ENCODE peak calls at places on chromosomes 13 and 19, in five cellular contexts. N, C, Z, Y and V are unnamed samples. For H3K4me1 and H3K27me3, the result is how much of the 10 kb centered on the place peaks cover.

GRCh38 chr13:42047561-42048322 is 706 bp upstream of the DGKH start:
- DNase-seq in C (peak), N (no peak), Y (no peak), Z (peak), V (peak)

GRCh38 chr19:41882568-41883462 is at the start of gene ARHGEF1:
- DNase-seq in N (peak), C (peak), Y (no peak), Z (peak), V (no peak)

GRCh38 chr19:1668339-1669123 is 16.1 kb upstream of the TCF3 start:
- DNase-seq in Y (no peak), N (no peak), C (no peak), Z (peak), V (no peak)

GRCh38 chr19:13835791-13836723 is 40.8 kb downstream of the ZSWIM4 start:
- DNase-seq in N (peak), C (no peak), Z (no peak), Y (no peak), V (no peak)

GRCh38 chr13:112066624-112067004 is 335 bp upstream of the SOX1 start:
- DNase-seq in C (peak), Z (peak), N (no peak), Y (peak), V (peak)

GRCh38 chr13:24187185-24187584 is 26.7 kb downstream of the SPATA13 start:
- DNase-seq in Y (no peak), C (peak), N (no peak), Z (no peak), V (no peak)

GRCh38 chr13:49315756-49316481 is 68.2 kb downstream of the CDADC1 start:
- DNase-seq in Y (no peak), Z (no peak), N (no peak), C (no peak), V (no peak)

GRCh38 chr19:9014809-9015208 is 4.6 kb upstream of the MUC16 start:
- DNase-seq in N (no peak), Y (no peak), Z (no peak), C (no peak), V (no peak)

GRCh38 chr13:45615501-45616101 is at the start of gene ERICH6B:
- DNase-seq in N (no peak), Y (no peak), C (peak), Z (peak), V (peak)

GRCh38 chr19:16342002-16342715 is 17.5 kb downstream of the KLF2 start:
- DNase-seq in Y (no peak), N (no peak), C (peak), Z (no peak), V (no peak)

GRCh38 chr19:35051796-35052195 is 10.3 kb downstream of the HPN start:
- DNase-seq in Z (no peak), Y (no peak), C (no peak), N (no peak), V (no peak)

DNA sequence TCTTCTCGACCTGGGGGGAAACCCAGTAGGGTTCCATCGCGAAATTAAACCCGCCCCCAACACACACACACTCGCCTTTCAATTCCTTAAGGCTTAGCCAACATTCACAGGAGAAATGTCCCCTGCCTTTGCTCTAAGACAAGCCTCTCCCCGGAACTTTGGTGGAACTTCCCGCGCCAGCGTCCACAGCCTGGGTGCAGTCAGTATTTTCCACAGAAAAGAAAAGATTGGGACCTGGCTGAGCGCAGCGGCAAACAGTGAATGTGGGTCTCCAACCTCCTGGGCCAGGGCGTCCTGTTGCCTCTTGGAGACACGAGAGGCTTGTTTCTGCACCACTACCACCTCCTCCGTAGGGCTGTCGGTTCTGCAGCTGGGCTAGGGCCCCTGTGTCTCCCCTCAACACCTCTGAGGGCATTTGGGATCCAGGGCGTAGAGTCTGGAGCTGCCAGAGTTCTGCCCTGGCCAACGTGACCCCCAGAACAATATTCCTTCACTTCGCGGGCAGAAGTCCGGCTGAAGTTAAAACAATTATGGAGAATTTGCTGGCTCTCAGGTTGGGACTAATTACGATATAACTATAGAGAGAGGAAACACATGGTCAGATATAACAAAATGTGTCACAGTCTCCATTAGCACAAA is 3.3 kb downstream of the PDX1 start:
- DNase-seq in C (no peak), N (no peak), Y (no peak), Z (no peak), V (no peak)
- H3K4me1 ChIP-seq in C (under half), N (under half), Y (under half), Z (under half), V (under half)

GRCh38 chr13:52599037-52599852 is 43.0 kb upstream of the HNRNPA1L2 start:
- DNase-seq in C (peak), Z (peak), N (no peak), Y (no peak), V (peak)

GRCh38 chr13:52600666-52601065 is 41.6 kb upstream of the HNRNPA1L2 start:
- DNase-seq in Z (no peak), N (no peak), C (no peak), Y (no peak), V (peak)

GRCh38 chr13:52597676-52598075 is 44.6 kb upstream of the HNRNPA1L2 start:
- DNase-seq in Z (no peak), Y (no peak), N (no peak), C (no peak), V (no peak)

DNA sequence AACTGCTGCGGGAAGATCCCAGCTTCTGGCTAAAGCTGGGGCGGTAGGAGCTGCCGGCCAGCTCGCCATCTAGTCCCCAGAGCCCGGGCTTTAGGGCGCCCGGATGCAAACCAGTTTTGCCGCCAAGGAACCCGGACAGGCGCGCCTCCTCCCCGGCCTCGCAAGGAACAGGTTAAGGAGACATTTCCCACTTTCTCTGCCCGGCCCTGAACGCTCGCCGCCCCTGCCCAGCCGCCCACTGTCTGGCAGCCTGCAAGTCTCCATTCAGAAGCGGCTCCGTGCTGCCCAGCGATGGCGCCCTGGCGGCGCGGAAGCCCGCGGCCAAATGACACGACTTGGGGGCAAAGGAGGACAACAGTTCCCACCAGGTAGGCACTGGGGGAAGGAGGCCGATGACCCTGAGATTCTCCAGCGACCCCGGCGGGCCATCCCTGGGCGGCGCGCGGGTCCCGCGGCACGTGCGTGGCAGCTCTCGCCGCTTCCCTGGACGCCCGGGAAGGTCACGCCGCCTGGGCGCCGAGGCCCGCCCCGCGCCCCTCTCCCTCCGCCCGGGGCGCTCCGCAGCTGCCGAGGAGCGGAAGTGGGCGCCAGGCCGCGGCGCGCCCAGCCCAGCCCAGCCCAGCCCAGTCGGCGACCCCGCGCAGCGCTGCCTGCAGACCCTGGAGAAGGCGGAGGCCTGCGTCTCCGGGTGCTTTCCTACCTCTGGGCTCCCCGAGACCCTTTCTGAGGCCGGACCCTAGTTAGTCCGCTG is 42.2 kb upstream of the HNRNPA1L2 start:
- DNase-seq in Z (peak), C (peak), Y (no peak), N (no peak), V (peak)
- H3K4me3 ChIP-seq in Z (peak), C (peak), Y (peak), N (peak), V (peak)

GRCh38 chr13:109833940-109834339 is 47.6 kb upstream of the IRS2 start:
- DNase-seq in Z (no peak), N (no peak), Y (no peak), C (no peak), V (no peak)

GRCh38 chr13:109836629-109837607 is 50.5 kb upstream of the IRS2 start:
- DNase-seq in Y (no peak), Z (no peak), N (no peak), C (no peak), V (no peak)

GRCh38 chr13:109840201-109840892 is 54.0 kb upstream of the IRS2 start:
- DNase-seq in Z (peak), N (no peak), C (peak), Y (no peak), V (no peak)

GRCh38 chr13:109833071-109833470 is 46.7 kb upstream of the IRS2 start:
- DNase-seq in Y (no peak), C (no peak), N (no peak), Z (no peak), V (no peak)

GRCh38 chr13:109835321-109835720 is 48.9 kb upstream of the IRS2 start:
- DNase-seq in Z (no peak), C (no peak), N (no peak), Y (no peak), V (no peak)
- H3K27me3 ChIP-seq in Z (under half), C (under half), N (under half), Y (under half), V (under half)

DNA sequence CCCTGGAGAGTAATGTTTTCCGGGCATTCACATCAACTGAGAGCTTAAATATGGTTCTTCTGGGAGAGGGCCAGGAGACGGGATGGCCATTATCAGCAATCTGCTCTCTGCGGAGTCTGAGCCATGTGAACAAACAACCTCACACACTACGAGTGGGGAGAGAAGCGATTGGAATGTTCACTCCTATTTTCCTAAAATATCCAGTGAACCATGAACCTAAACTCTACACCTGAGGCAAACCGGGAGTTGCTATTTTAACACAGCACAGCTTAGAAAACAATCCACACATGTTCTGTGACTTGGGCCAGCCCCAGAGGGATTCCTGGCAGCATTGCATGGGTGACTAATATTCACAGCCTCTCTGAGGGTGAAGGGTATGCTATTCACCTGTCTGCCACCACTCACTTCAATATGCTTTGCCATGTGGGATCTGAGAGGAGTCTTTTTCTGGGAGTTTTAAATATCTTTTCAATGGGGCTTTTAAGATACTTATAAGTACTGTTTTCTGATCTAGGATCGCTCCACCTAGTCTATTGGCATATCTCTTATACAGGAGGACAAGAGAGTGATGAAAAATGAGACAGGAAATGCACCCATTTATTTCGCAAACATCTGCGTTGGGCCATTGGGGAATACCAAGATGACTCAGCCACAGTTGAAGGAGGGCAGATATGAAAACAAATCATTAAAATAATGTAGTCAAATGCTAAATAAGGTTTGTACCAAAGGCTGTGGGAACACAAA is 72.6 kb upstream of the SERP2 start:
- DNase-seq in N (no peak), C (peak), Z (no peak), Y (no peak), V (no peak)
- H3K4me1 ChIP-seq in N (under half), C (under half), Z (under half), Y (under half), V (under half)

GRCh38 chr19:6091771-6092291 is 18.5 kb downstream of the RFX2 start:
- DNase-seq in Z (no peak), C (no peak), Y (no peak), N (no peak), V (no peak)
- H3K4me3 ChIP-seq in Z (peak), C (no peak), Y (no peak), N (no peak), V (no peak)

GRCh38 chr19:44164673-44165512 is at the start of gene ZNF226:
- DNase-seq in Y (peak), Z (peak), C (peak), N (peak), V (peak)
- H3K27me3 ChIP-seq in Y (under half), Z (under half), C (under half), N (under half), V (under half)